ENCODE peak calls at places on chromosomes 3 and 15, in six cellular contexts. One of them, this sample, is unnamed.

GRCh38 chr3:115790759-115791158 is 167.4 kb downstream of the GAP43 start:
- DNase-seq in stimulated activated CD8-positive, alpha-beta memory T cell treated with anti-CD3 and anti-CD28 coated beads, Interleukin-15, amount 100 ng/mL, for 1 hour: peak; percentile 22
- DNase-seq in NCI-H2081 treated with DMSO at 0.1 percent for 48 hours: no peak
- DNase-seq in WTC11: no peak
- DNase-seq in NCI-H460: peak; percentile 85
- DNase-seq in ureter: no peak
- DNase-seq in this sample: no peak

GRCh38 chr3:154486949-154487348 is 57.0 kb upstream of the GPR149 start:
- DNase-seq in NCI-H2081 treated with DMSO at 0.1 percent for 48 hours: no peak
- DNase-seq in NCI-H460: no peak
- DNase-seq in stimulated activated CD8-positive, alpha-beta memory T cell treated with anti-CD3 and anti-CD28 coated beads, Interleukin-15, amount 100 ng/mL, for 1 hour: no peak
- DNase-seq in ureter: no peak
- DNase-seq in WTC11: peak; percentile 16
- DNase-seq in this sample: no peak

GRCh38 chr3:71006810-71007785 is 576.4 kb downstream of the FOXP1 start:
- DNase-seq in stimulated activated CD8-positive, alpha-beta memory T cell treated with anti-CD3 and anti-CD28 coated beads, Interleukin-15, amount 100 ng/mL, for 1 hour: no peak
- DNase-seq in ureter: no peak
- DNase-seq in NCI-H460: peak; percentile 30
- DNase-seq in WTC11: no peak
- DNase-seq in NCI-H2081 treated with DMSO at 0.1 percent for 48 hours: no peak
- DNase-seq in this sample: no peak

GRCh38 chr3:169348981-169349942 is 314.2 kb downstream of the MECOM start:
- DNase-seq in WTC11: no peak
- DNase-seq in NCI-H2081 treated with DMSO at 0.1 percent for 48 hours: no peak
- DNase-seq in ureter: no peak
- DNase-seq in NCI-H460: no peak
- DNase-seq in stimulated activated CD8-positive, alpha-beta memory T cell treated with anti-CD3 and anti-CD28 coated beads, Interleukin-15, amount 100 ng/mL, for 1 hour: no peak
- DNase-seq in this sample: no peak

GRCh38 chr15:32100286-32100685 is 70.0 kb downstream of the CHRNA7 start:
- DNase-seq in WTC11: no peak
- DNase-seq in ureter: no peak
- DNase-seq in NCI-H460: no peak
- DNase-seq in stimulated activated CD8-positive, alpha-beta memory T cell treated with anti-CD3 and anti-CD28 coated beads, Interleukin-15, amount 100 ng/mL, for 1 hour: no peak
- DNase-seq in NCI-H2081 treated with DMSO at 0.1 percent for 48 hours: no peak
- DNase-seq in this sample: no peak

GRCh38 chr3:140850210-140850955 is 91.3 kb upstream of the SLC25A36 start:
- DNase-seq in WTC11: no peak
- DNase-seq in ureter: no peak
- DNase-seq in NCI-H2081 treated with DMSO at 0.1 percent for 48 hours: no peak
- DNase-seq in NCI-H460: no peak
- DNase-seq in stimulated activated CD8-positive, alpha-beta memory T cell treated with anti-CD3 and anti-CD28 coated beads, Interleukin-15, amount 100 ng/mL, for 1 hour: no peak
- DNase-seq in this sample: no peak

GRCh38 chr3:31106204-31106603 is 211.7 kb upstream of the GADL1 start:
- DNase-seq in NCI-H2081 treated with DMSO at 0.1 percent for 48 hours: no peak
- DNase-seq in WTC11: no peak
- DNase-seq in NCI-H460: no peak
- DNase-seq in stimulated activated CD8-positive, alpha-beta memory T cell treated with anti-CD3 and anti-CD28 coated beads, Interleukin-15, amount 100 ng/mL, for 1 hour: no peak
- DNase-seq in ureter: peak; percentile 46
- DNase-seq in this sample: no peak

GRCh38 chr3:94115482-94115881 is 52.6 kb downstream of the NSUN3 start:
- DNase-seq in WTC11: no peak
- DNase-seq in stimulated activated CD8-positive, alpha-beta memory T cell treated with anti-CD3 and anti-CD28 coated beads, Interleukin-15, amount 100 ng/mL, for 1 hour: no peak
- DNase-seq in NCI-H2081 treated with DMSO at 0.1 percent for 48 hours: no peak
- DNase-seq in ureter: no peak
- DNase-seq in NCI-H460: peak; percentile 19
- DNase-seq in this sample: no peak

GRCh38 chr3:172040976-172041963 is 1.9 kb downstream of the FNDC3B start:
- DNase-seq in NCI-H2081 treated with DMSO at 0.1 percent for 48 hours: no peak
- DNase-seq in NCI-H460: no peak
- DNase-seq in stimulated activated CD8-positive, alpha-beta memory T cell treated with anti-CD3 and anti-CD28 coated beads, Interleukin-15, amount 100 ng/mL, for 1 hour: no peak
- DNase-seq in WTC11: peak; percentile 30
- DNase-seq in ureter: no peak
- DNase-seq in this sample: no peak

GRCh38 chr3:100492810-100493140 is 356 bp downstream of the TMEM45A start:
- DNase-seq in WTC11: no peak
- DNase-seq in NCI-H2081 treated with DMSO at 0.1 percent for 48 hours: no peak
- DNase-seq in ureter: no peak
- DNase-seq in stimulated activated CD8-positive, alpha-beta memory T cell treated with anti-CD3 and anti-CD28 coated beads, Interleukin-15, amount 100 ng/mL, for 1 hour: no peak
- DNase-seq in NCI-H460: no peak
- DNase-seq in this sample: no peak

GRCh38 chr3:169604568-169604967 is 58.9 kb downstream of the MECOM start:
- DNase-seq in WTC11: no peak
- DNase-seq in NCI-H460: no peak
- DNase-seq in stimulated activated CD8-positive, alpha-beta memory T cell treated with anti-CD3 and anti-CD28 coated beads, Interleukin-15, amount 100 ng/mL, for 1 hour: no peak
- DNase-seq in ureter: no peak
- DNase-seq in NCI-H2081 treated with DMSO at 0.1 percent for 48 hours: no peak
- DNase-seq in this sample: no peak

GRCh38 chr15:66238318-66238717 is 15.2 kb downstream of the MEGF11 start:
- DNase-seq in WTC11: no peak
- DNase-seq in stimulated activated CD8-positive, alpha-beta memory T cell treated with anti-CD3 and anti-CD28 coated beads, Interleukin-15, amount 100 ng/mL, for 1 hour: no peak
- DNase-seq in ureter: no peak
- DNase-seq in NCI-H460: no peak
- DNase-seq in NCI-H2081 treated with DMSO at 0.1 percent for 48 hours: no peak
- DNase-seq in this sample: no peak